ENCODE peak calls at places on chromosomes 12 and 14, in five cellular contexts. One of them, this sample, is unnamed.

GRCh38 chr12:121333747-121334146 is 18.5 kb downstream of the ANAPC5 start:
- DNase-seq in A549: no peak
- DNase-seq in AG04450: no peak
- DNase-seq in sigmoid colon: no peak
- DNase-seq in cardiac muscle cell: no peak
- DNase-seq in this sample: no peak

GRCh38 chr14:90489916-90490726 is 93.3 kb downstream of the CALM1 start:
- DNase-seq in cardiac muscle cell: no peak
- DNase-seq in A549: no peak
- DNase-seq in AG04450: no peak
- DNase-seq in sigmoid colon: no peak
- DNase-seq in this sample: peak

GRCh38 chr12:84874125-84874824 is 38.3 kb downstream of the SLC6A15 start:
- DNase-seq in A549: peak
- DNase-seq in cardiac muscle cell: peak
- DNase-seq in AG04450: peak
- DNase-seq in sigmoid colon: no peak
- DNase-seq in this sample: no peak

GRCh38 chr12:77102691-77103090 is 37.3 kb upstream of the E2F7 start:
- DNase-seq in A549: no peak
- DNase-seq in sigmoid colon: no peak
- DNase-seq in AG04450: no peak
- DNase-seq in cardiac muscle cell: peak
- DNase-seq in this sample: no peak

GRCh38 chr12:124727244-124727673 is 136.4 kb downstream of the SCARB1 start:
- DNase-seq in sigmoid colon: peak
- DNase-seq in AG04450: no peak
- DNase-seq in cardiac muscle cell: no peak
- DNase-seq in A549: no peak
- DNase-seq in this sample: no peak

GRCh38 chr12:70719672-70720420 is 82.6 kb upstream of the PTPRB start:
- DNase-seq in sigmoid colon: peak
- DNase-seq in cardiac muscle cell: peak
- DNase-seq in AG04450: no peak
- DNase-seq in A549: no peak
- DNase-seq in this sample: no peak

GRCh38 chr14:69518341-69519101 is 34.0 kb downstream of the PLEKHD1 start:
- DNase-seq in sigmoid colon: no peak
- DNase-seq in A549: no peak
- DNase-seq in cardiac muscle cell: no peak
- DNase-seq in AG04450: no peak
- DNase-seq in this sample: no peak

GRCh38 chr12:28958553-28959195 is 190.4 kb upstream of the FAR2 start:
- DNase-seq in A549: no peak
- DNase-seq in AG04450: no peak
- DNase-seq in cardiac muscle cell: peak
- DNase-seq in sigmoid colon: no peak
- DNase-seq in this sample: no peak

GRCh38 chr14:69850086-69850735 is 29.0 kb upstream of the SMOC1 start:
- DNase-seq in A549: no peak
- DNase-seq in cardiac muscle cell: no peak
- DNase-seq in AG04450: no peak
- DNase-seq in sigmoid colon: no peak
- DNase-seq in this sample: no peak

GRCh38 chr14:58731465-58732330 is 93.9 kb downstream of the DACT1 start:
- DNase-seq in A549: peak
- DNase-seq in AG04450: peak
- DNase-seq in sigmoid colon: no peak
- DNase-seq in cardiac muscle cell: peak
- DNase-seq in this sample: peak

GRCh38 chr12:95796982-95797289 is 6.4 kb upstream of the NTN4 start:
- DNase-seq in A549: peak
- DNase-seq in AG04450: no peak
- DNase-seq in cardiac muscle cell: no peak
- DNase-seq in sigmoid colon: no peak
- DNase-seq in this sample: no peak

GRCh38 chr12:132741620-132742019 is 20.0 kb downstream of the ANKLE2 start:
- DNase-seq in AG04450: no peak
- DNase-seq in A549: no peak
- DNase-seq in cardiac muscle cell: no peak
- DNase-seq in sigmoid colon: no peak
- DNase-seq in this sample: no peak

GRCh38 chr12:108635201-108635996 is 1.7 kb upstream of the SELPLG start:
- DNase-seq in AG04450: no peak
- DNase-seq in sigmoid colon: no peak
- DNase-seq in cardiac muscle cell: no peak
- DNase-seq in A549: no peak
- DNase-seq in this sample: no peak

GRCh38 chr12:120301962-120302815 is at the start of gene SIRT4:
- DNase-seq in cardiac muscle cell: peak
- DNase-seq in A549: peak
- DNase-seq in AG04450: peak
- DNase-seq in sigmoid colon: peak
- DNase-seq in this sample: peak

GRCh38 chr14:56118611-56119181 is 485 bp downstream of the PELI2 start:
- DNase-seq in AG04450: no peak
- DNase-seq in A549: no peak
- DNase-seq in cardiac muscle cell: peak
- DNase-seq in sigmoid colon: peak
- DNase-seq in this sample: no peak

GRCh38 chr12:7092986-7093460 is 778 bp upstream of the C1R start:
- DNase-seq in sigmoid colon: no peak
- DNase-seq in cardiac muscle cell: no peak
- DNase-seq in AG04450: no peak
- DNase-seq in A549: no peak
- DNase-seq in this sample: no peak

GRCh38 chr12:11881835-11882234 is 188.9 kb upstream of the BCL2L14 start:
- DNase-seq in sigmoid colon: no peak
- DNase-seq in AG04450: no peak
- DNase-seq in A549: no peak
- DNase-seq in cardiac muscle cell: no peak
- DNase-seq in this sample: no peak

GRCh38 chr12:39287817-39288216 is 155.1 kb downstream of the KIF21A start:
- DNase-seq in A549: no peak
- DNase-seq in AG04450: no peak
- DNase-seq in sigmoid colon: no peak
- DNase-seq in cardiac muscle cell: no peak
- DNase-seq in this sample: no peak

GRCh38 chr14:103762011-103762410 is 46.4 kb downstream of the ZFYVE21 start:
- DNase-seq in AG04450: no peak
- DNase-seq in A549: no peak
- DNase-seq in cardiac muscle cell: no peak
- DNase-seq in sigmoid colon: no peak
- DNase-seq in this sample: no peak

GRCh38 chr12:40622246-40622838 is 69.9 kb upstream of the CNTN1 start:
- DNase-seq in sigmoid colon: no peak
- DNase-seq in A549: peak
- DNase-seq in AG04450: no peak
- DNase-seq in cardiac muscle cell: peak
- DNase-seq in this sample: no peak

GRCh38 chr12:5171701-5172100 is 128.0 kb downstream of the KCNA5 start:
- DNase-seq in A549: peak
- DNase-seq in AG04450: peak
- DNase-seq in cardiac muscle cell: peak
- DNase-seq in sigmoid colon: no peak
- DNase-seq in this sample: no peak

DNA sequence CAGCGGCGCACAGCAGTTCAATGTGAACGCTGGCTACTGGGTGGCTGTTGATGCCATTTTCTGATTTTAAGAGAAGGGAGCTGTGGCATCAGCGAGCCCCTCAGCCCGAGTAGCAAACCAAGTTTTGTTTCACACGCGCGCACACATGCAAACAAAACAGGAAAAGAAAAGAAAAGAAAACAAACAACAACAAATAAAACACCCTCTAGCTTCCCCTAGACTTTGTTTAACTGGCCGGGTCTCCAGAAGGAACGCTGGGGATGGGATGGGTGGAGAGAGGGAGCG is 540 bp downstream of the PAX9 start:
- DNase-seq in A549: no peak
- DNase-seq in sigmoid colon: no peak
- DNase-seq in AG04450: no peak
- DNase-seq in cardiac muscle cell: no peak
- DNase-seq in this sample: no peak
- H3K4me3 ChIP-seq in A549: peak
- H3K4me3 ChIP-seq in sigmoid colon: peak
- H3K4me3 ChIP-seq in AG04450: no peak
- H3K4me3 ChIP-seq in cardiac muscle cell: peak
- H3K4me3 ChIP-seq in this sample: peak

DNA sequence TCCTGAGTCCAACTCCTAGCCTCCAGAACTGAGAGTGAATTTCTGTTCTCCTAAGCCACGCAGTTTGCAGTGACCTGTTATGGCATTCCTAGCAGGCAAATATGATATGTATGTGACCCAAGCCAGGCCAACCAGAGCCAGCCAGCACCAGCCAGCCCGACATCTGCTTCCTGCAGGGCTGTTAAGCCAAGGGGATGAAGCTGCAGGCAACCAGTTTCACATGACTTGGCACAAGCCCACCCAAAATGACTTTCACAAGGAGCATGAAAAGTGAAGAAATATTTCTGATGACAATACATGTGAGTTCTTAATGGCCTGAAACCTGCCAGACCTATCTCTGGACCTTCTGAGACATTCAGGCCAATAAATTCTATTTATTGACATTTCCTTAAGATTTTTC is 68.1 kb downstream of the ITPK1 start:
- DNase-seq in sigmoid colon: no peak
- DNase-seq in AG04450: no peak
- DNase-seq in cardiac muscle cell: no peak
- DNase-seq in A549: no peak
- DNase-seq in this sample: no peak
- H3K27ac ChIP-seq in sigmoid colon: peak
- H3K27ac ChIP-seq in AG04450: no peak
- H3K27ac ChIP-seq in cardiac muscle cell: no peak
- H3K27ac ChIP-seq in A549: peak
- H3K27ac ChIP-seq in this sample: peak

DNA sequence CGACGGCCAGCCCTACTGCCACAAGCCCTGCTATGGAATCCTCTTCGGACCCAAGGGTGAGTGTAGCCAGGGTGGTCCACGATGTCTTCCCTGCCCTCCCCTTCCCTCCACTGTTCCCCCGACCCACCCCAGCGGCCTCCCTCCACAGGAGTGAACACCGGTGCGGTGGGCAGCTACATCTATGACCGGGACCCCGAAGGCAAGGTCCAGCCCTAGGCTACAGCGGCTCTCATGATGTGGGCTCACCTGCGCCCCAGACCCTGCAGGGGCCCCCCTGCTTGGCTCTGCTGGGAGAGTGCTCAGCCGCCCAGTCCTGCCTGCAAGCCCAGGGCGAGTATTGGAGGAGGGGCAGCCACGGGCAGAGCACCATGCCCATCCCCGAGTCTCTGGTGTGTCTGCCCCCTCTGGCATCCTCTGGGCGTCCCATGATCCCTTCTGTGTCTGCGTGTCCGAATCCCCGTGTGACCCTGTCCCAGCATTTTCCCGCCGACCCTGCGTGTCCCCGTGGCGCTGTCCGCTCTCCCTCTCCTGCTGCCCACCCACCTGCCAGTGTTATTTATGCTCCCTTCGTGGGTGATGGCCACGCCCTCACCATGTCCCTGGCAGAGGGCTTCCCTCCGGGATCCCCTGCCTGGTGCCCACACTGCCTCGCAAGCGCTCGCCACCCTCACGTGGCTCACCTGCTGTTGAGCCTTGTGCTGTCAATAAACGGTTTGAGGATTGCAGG is 5.0 kb downstream of the CRIP2 start:
- DNase-seq in sigmoid colon: no peak
- DNase-seq in AG04450: no peak
- DNase-seq in A549: no peak
- DNase-seq in cardiac muscle cell: no peak
- DNase-seq in this sample: no peak
- H3K4me3 ChIP-seq in sigmoid colon: no peak
- H3K4me3 ChIP-seq in AG04450: no peak
- H3K4me3 ChIP-seq in A549: no peak
- H3K4me3 ChIP-seq in cardiac muscle cell: no peak
- H3K4me3 ChIP-seq in this sample: no peak

GRCh38 chr12:50057896-50058670 is 687 bp downstream of the ASIC1 start:
- DNase-seq in sigmoid colon: no peak
- DNase-seq in A549: no peak
- DNase-seq in cardiac muscle cell: no peak
- DNase-seq in AG04450: no peak
- DNase-seq in this sample: peak

GRCh38 chr12:50059440-50060119 is 2.2 kb downstream of the ASIC1 start:
- DNase-seq in AG04450: no peak
- DNase-seq in cardiac muscle cell: no peak
- DNase-seq in A549: no peak
- DNase-seq in sigmoid colon: no peak
- DNase-seq in this sample: peak

GRCh38 chr12:50057000-50057841 is at the start of gene ASIC1:
- DNase-seq in AG04450: no peak
- DNase-seq in cardiac muscle cell: peak
- DNase-seq in sigmoid colon: peak
- DNase-seq in A549: peak
- DNase-seq in this sample: peak

GRCh38 chr12:50060120-50060468 is 2.7 kb downstream of the ASIC1 start:
- DNase-seq in cardiac muscle cell: no peak
- DNase-seq in sigmoid colon: no peak
- DNase-seq in AG04450: no peak
- DNase-seq in A549: no peak
- DNase-seq in this sample: no peak

GRCh38 chr12:50058743-50059312 is 1.4 kb downstream of the ASIC1 start:
- DNase-seq in AG04450: no peak
- DNase-seq in sigmoid colon: no peak
- DNase-seq in A549: no peak
- DNase-seq in cardiac muscle cell: no peak
- DNase-seq in this sample: peak
- H3K27ac ChIP-seq in AG04450: no peak
- H3K27ac ChIP-seq in sigmoid colon: no peak
- H3K27ac ChIP-seq in A549: no peak
- H3K27ac ChIP-seq in cardiac muscle cell: no peak
- H3K27ac ChIP-seq in this sample: no peak

GRCh38 chr14:74571441-74571841 is 40.6 kb downstream of the LTBP2 start:
- DNase-seq in cardiac muscle cell: peak
- DNase-seq in sigmoid colon: no peak
- DNase-seq in A549: no peak
- DNase-seq in AG04450: no peak
- DNase-seq in this sample: no peak
- H3K4me3 ChIP-seq in cardiac muscle cell: no peak
- H3K4me3 ChIP-seq in sigmoid colon: no peak
- H3K4me3 ChIP-seq in A549: peak
- H3K4me3 ChIP-seq in AG04450: peak
- H3K4me3 ChIP-seq in this sample: no peak

DNA sequence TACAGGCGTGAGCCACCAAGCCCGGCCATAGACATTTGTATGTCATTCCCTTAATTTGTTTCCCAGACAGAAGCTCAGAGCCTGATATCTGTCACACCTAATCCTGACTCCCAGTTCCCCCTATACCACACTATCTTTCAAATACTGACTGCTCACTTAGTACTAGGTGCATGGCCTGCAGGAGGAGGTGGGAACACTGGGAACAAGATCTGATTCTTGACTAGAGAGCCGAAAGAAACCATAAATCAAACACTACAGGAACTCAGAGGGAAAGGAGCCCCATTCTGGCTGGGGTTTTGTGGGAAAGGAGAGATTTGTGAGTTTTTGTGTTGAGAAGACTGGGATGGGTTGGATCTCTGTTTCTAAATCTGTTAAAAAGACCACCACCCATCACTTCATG is 4.9 kb downstream of the KHNYN start:
- DNase-seq in sigmoid colon: no peak
- DNase-seq in cardiac muscle cell: no peak
- DNase-seq in A549: no peak
- DNase-seq in AG04450: no peak
- DNase-seq in this sample: no peak
- H3K27ac ChIP-seq in sigmoid colon: no peak
- H3K27ac ChIP-seq in cardiac muscle cell: no peak
- H3K27ac ChIP-seq in A549: no peak
- H3K27ac ChIP-seq in AG04450: no peak
- H3K27ac ChIP-seq in this sample: no peak

This sample was measured in RWPE2.